ENCODE peak calls at places on chromosomes 5 and 9, in six cellular contexts. C is stomach; Q is suprapubic skin; D is NCI-H226; U is stimulated activated naive CD8-positive, alpha-beta T cell treated with anti-CD3 and anti-CD28 coated beads, Interleukin-15, Interleukin-2, amounts not matched to agents 100 U/mL and 50 U/mL, for 24 hours; J is sciatic nerve. E is an unnamed sample.

GRCh38 chr9:91298304-91298703 is 63.4 kb downstream of the AUH start:
- DNase-seq in C (no peak), D (no peak), U (no peak), Q (no peak), J (no peak), E (no peak)

GRCh38 chr5:64680289-64680688 is 10.0 kb upstream of the SHISAL2B start:
- DNase-seq in U (no peak), D (no peak), C (no peak), Q (no peak), J (no peak), E (no peak)

GRCh38 chr5:154095819-154096380 is 57.1 kb downstream of the MFAP3 start:
- DNase-seq in U (no peak), J (no peak), D (no peak), C (no peak), Q (no peak), E (no peak)

GRCh38 chr5:64534033-64534432 is 28.2 kb downstream of the RGS7BP start:
- DNase-seq in U (no peak), C (no peak), Q (no peak), D (no peak), J (no peak), E (no peak)

GRCh38 chr9:119044801-119045200 is 324.4 kb downstream of the BRINP1 start:
- DNase-seq in J (no peak), C (no peak), D (peak; percentile 68), U (no peak), Q (no peak), E (no peak)

GRCh38 chr9:96853711-96854072 is 622 bp downstream of the ZNF782 start:
- DNase-seq in D (no peak), U (no peak), Q (no peak), C (no peak), J (no peak), E (no peak)

GRCh38 chr5:114055318-114055788 is 306.5 kb upstream of the KCNN2 start:
- DNase-seq in Q (no peak), J (no peak), D (peak; percentile 7), U (no peak), C (peak; percentile 46), E (peak; percentile 81)

GRCh38 chr5:6755519-6755918 is 42.3 kb downstream of the TENT4A start:
- DNase-seq in C (no peak), U (no peak), Q (peak; percentile 26), D (no peak), J (no peak), E (no peak)

GRCh38 chr9:95715911-95716435 is 159.5 kb upstream of the ERCC6L2 start:
- DNase-seq in U (no peak), D (no peak), Q (no peak), J (no peak), C (no peak), E (no peak)

GRCh38 chr9:133060417-133060841 is 1.4 kb upstream of the CEL start:
- DNase-seq in J (no peak), U (no peak), D (no peak), C (no peak), Q (no peak), E (no peak)

GRCh38 chr9:10678790-10679189 is 66.0 kb upstream of the PTPRD start:
- DNase-seq in D (no peak), Q (no peak), C (no peak), U (no peak), J (no peak), E (no peak)

GRCh38 chr5:133110709-133111108 is 58.9 kb downstream of the HSPA4 start:
- DNase-seq in C (no peak), J (no peak), Q (no peak), U (no peak), D (no peak), E (no peak)

GRCh38 chr5:756865-757345 is 27.6 kb downstream of the ZDHHC11B start:
- DNase-seq in C (peak; percentile 64), D (no peak), Q (peak; percentile 78), J (peak; percentile 55), U (no peak), E (no peak)

GRCh38 chr5:139482050-139482889 is at the start of gene STING1:
- DNase-seq in C (peak; percentile 85), J (peak; percentile 94), U (peak; percentile 74), Q (peak; percentile 94), D (peak; percentile 100), E (no peak)

GRCh38 chr5:150441813-150442698 is 7.5 kb downstream of the RPS14 start:
- DNase-seq in U (no peak), J (no peak), Q (no peak), D (no peak), C (no peak), E (no peak)

GRCh38 chr5:52838306-52839015 is 50.7 kb downstream of the ITGA1 start:
- DNase-seq in C (no peak), D (no peak), U (no peak), J (no peak), Q (no peak), E (no peak)

GRCh38 chr5:69271376-69271775 is 36.7 kb downstream of the CDK7 start:
- DNase-seq in Q (no peak), C (no peak), D (peak; percentile 72), J (no peak), U (no peak), E (no peak)

GRCh38 chr5:181044662-181045305 is 4.7 kb downstream of the BTNL9 start:
- DNase-seq in Q (peak; percentile 46), D (no peak), U (no peak), C (no peak), J (no peak), E (no peak)

GRCh38 chr9:118395415-118395814 is 691.2 kb downstream of the TLR4 start:
- DNase-seq in U (no peak), C (no peak), Q (no peak), D (no peak), J (no peak), E (no peak)

GRCh38 chr5:140258016-140258415 is 44.9 kb downstream of the PFDN1 start:
- DNase-seq in J (no peak), U (no peak), C (no peak), D (no peak), Q (no peak), E (no peak)

GRCh38 chr9:130041648-130042405 is 1.2 kb downstream of the FNBP1 start:
- DNase-seq in D (no peak), Q (peak; percentile 62), U (peak; percentile 38), J (no peak), C (no peak), E (no peak)

GRCh38 chr5:125555591-125555990 is 809.2 kb upstream of the ZNF608 start:
- DNase-seq in D (no peak), Q (no peak), J (no peak), C (no peak), U (no peak), E (no peak)

GRCh38 chr9:98998441-98999151 is 54.9 kb downstream of the COL15A1 start:
- DNase-seq in D (no peak), Q (peak; percentile 90), U (peak; percentile 82), C (peak; percentile 80), J (peak; percentile 93), E (peak; percentile 19)